ENCODE peak calls at places on chromosome 16, in five cellular contexts. I is esophagus squamous epithelium, M is K562, P is prostate gland, R is heart left ventricle. V is an unnamed sample. For H3K9me3, the result is how much of the 10 kb centered on the place peaks cover.

GRCh38 chr16:11914759-11915643 is 755 bp downstream of the GSPT1 start:
- DNase-seq in P (peak), I (no peak), R (peak), M (peak), V (peak)

GRCh38 chr16:4093495-4094137 is 22.6 kb downstream of the ADCY9 start:
- DNase-seq in P (no peak), M (no peak), I (no peak), R (no peak), V (peak)

GRCh38 chr16:72172105-72173034 is at the start of gene PMFBP1:
- DNase-seq in I (peak), P (no peak), M (peak), R (no peak), V (peak)

GRCh38 chr16:72189865-72190371 is 18.0 kb upstream of the PMFBP1 start:
- DNase-seq in R (no peak), P (no peak), M (no peak), I (no peak), V (no peak)

GRCh38 chr16:22374311-22375116 is at the start of gene CDR2:
- DNase-seq in I (peak), M (peak), R (peak), P (peak), V (peak)

GRCh38 chr16:1537763-1538289 is 4.4 kb downstream of the TMEM204 start:
- DNase-seq in I (no peak), R (peak), M (no peak), P (no peak), V (no peak)

GRCh38 chr16:29824589-29825144 is 4.4 kb downstream of the MVP start:
- DNase-seq in I (no peak), M (no peak), P (no peak), R (no peak), V (no peak)

GRCh38 chr16:67719778-67720144 is 645 bp upstream of the GFOD2 start:
- DNase-seq in P (peak), R (no peak), M (peak), I (no peak), V (peak)

GRCh38 chr16:49128740-49129139 is 152.9 kb downstream of the CBLN1 start:
- DNase-seq in R (no peak), M (no peak), P (no peak), I (no peak), V (no peak)

GRCh38 chr16:48627148-48627547 is 17.2 kb upstream of the N4BP1 start:
- DNase-seq in P (no peak), I (no peak), M (no peak), R (no peak), V (no peak)

GRCh38 chr16:22052985-22053384 is 39.4 kb upstream of the VWA3A start:
- DNase-seq in I (no peak), P (no peak), R (no peak), M (no peak), V (no peak)

GRCh38 chr16:57472665-57473060 is 10.2 kb downstream of the POLR2C start:
- DNase-seq in P (no peak), R (no peak), M (no peak), I (no peak), V (no peak)

GRCh38 chr16:4795181-4795827 is at the start of gene SMIM22:
- DNase-seq in P (no peak), M (no peak), I (no peak), R (no peak), V (no peak)

GRCh38 chr16:73735018-73735417 is 561.6 kb upstream of the PSMD7 start:
- DNase-seq in I (no peak), M (no peak), P (no peak), R (no peak), V (no peak)

GRCh38 chr16:11561440-11561797 is 25.3 kb downstream of the LITAF start:
- DNase-seq in R (no peak), M (no peak), I (no peak), P (no peak), V (no peak)

GRCh38 chr16:11257131-11257938 is 1.3 kb upstream of the SOCS1 start:
- DNase-seq in I (no peak), M (peak), R (peak), P (peak), V (peak)

GRCh38 chr16:48099455-48099854 is 56.3 kb downstream of the ABCC12 start:
- DNase-seq in I (no peak), R (no peak), P (no peak), M (peak), V (no peak)

GRCh38 chr16:2237552-2238395 is 1.5 kb downstream of the DNASE1L2 start:
- DNase-seq in M (no peak), P (no peak), R (no peak), I (no peak), V (no peak)

GRCh38 chr16:4597174-4597573 is 17.5 kb downstream of the UBALD1 start:
- DNase-seq in P (no peak), M (no peak), R (no peak), I (no peak), V (no peak)

GRCh38 chr16:80990978-80991377 is 15.7 kb downstream of the CMC2 start:
- DNase-seq in M (no peak), P (no peak), R (no peak), I (no peak), V (no peak)

GRCh38 chr16:56426585-56426984 is 1.2 kb upstream of the AMFR start:
- DNase-seq in M (no peak), P (no peak), R (no peak), I (no peak), V (no peak)

GRCh38 chr16:56424791-56425438 is 430 bp downstream of the AMFR start:
- DNase-seq in M (peak), R (peak), P (peak), I (no peak), V (no peak)

GRCh38 chr16:56423584-56424403 is 1.6 kb downstream of the AMFR start:
- DNase-seq in I (no peak), M (peak), R (no peak), P (no peak), V (no peak)

GRCh38 chr16:56424404-56424765 is 960 bp downstream of the AMFR start:
- DNase-seq in M (no peak), R (no peak), P (no peak), I (no peak), V (no peak)

GRCh38 chr16:56425439-56425832 is at the start of gene AMFR:
- DNase-seq in P (peak), R (peak), I (no peak), M (peak), V (peak)
- TF ChIP-seq POLR2A in P (peak), R (no peak), I (no peak), M (no peak), V (peak)

GRCh38 chr16:31764103-31764502 is 109.5 kb upstream of the ZNF267 start:
- DNase-seq in M (no peak), I (no peak), R (no peak), P (no peak), V (no peak)

DNA sequence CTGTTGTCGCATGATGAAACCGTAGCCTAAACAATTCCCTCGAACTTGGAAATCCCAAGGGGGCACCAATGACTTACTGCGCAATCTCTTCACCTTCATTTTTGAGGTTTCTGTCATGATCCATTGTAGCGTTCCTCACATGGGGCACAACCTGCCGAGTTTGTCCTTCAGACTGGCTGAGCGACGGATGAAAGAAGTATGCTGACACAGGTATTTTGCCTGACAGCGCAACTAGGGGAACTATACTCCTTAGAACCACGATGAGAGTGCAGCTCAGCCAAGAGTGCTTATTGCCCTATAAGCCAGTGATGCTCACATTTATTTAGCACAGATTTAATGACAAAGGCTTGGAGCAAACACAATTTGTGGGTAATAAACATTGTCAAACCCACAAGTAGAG is 106.3 kb upstream of the ZNF267 start:
- DNase-seq in R (no peak), P (no peak), I (no peak), M (no peak), V (no peak)
- H3K9me3 ChIP-seq in R (half or more), P (under half), I (under half), M (under half), V (half or more)

GRCh38 chr16:10256855-10257641 is 74.8 kb upstream of the GRIN2A start:
- DNase-seq in I (no peak), M (peak), P (no peak), R (no peak), V (no peak)
- TF ChIP-seq CTCF in I (peak), M (peak), P (peak), R (peak), V (peak)

GRCh38 chr16:75420987-75421819 is 12.1 kb downstream of the CFDP1 start:
- DNase-seq in P (peak), I (no peak), R (peak), M (peak), V (no peak)
- TF ChIP-seq POLR2A in P (no peak), I (no peak), R (no peak), M (peak), V (no peak)

DNA sequence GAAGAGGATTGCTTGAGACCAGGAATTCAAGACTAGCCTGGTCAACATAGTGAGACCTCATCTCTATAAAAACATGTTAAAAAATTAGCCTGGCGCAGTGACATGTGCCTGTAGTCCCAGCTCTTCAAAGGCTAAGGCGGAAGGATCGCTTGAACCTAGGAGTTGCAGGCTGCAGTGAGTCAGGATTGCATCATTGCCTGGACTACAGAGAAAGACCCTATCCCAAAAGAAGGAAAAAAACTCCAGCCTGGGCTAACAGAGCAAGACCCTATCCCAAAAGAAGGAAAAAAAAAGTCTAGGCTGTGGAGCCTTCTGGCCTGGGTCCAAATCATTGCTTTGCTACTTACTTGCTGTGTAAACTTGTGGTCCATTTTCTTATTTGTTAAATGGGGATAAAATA is 4.9 kb downstream of the CCP110 start:
- DNase-seq in R (no peak), I (no peak), M (no peak), P (no peak), V (no peak)
- H3K9me3 ChIP-seq in R (under half), I (under half), M (under half), P (under half), V (under half)

GRCh38 chr16:27859020-27859419 is 204.5 kb downstream of the GSG1L start:
- DNase-seq in R (no peak), I (no peak), P (no peak), M (no peak), V (no peak)
- TF ChIP-seq CTCF in R (no peak), I (no peak), P (no peak), M (peak), V (no peak)

DNA sequence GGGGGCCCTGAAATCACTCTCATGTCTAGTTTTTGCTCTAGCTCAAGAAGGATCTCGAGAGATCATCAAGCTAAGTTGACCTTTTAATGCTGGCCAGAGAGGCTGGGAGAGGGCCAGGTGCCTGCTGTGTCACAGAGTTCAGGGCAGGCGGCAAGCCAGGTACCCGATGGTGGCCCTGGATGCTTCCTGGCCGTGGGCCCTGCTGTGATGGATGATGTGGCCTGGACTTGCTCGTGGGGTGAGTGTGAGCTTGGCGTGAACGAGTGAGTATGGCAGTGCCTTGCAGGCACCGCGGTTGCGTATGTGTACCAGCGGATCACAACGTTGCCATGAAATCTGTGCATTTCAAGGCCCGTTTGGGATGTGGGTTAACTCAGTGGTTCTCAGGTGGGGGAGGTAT is 7.4 kb downstream of the IRF8 start:
- DNase-seq in I (no peak), R (no peak), P (no peak), M (no peak), V (no peak)
- TF ChIP-seq POLR2A in I (no peak), R (no peak), P (no peak), M (no peak), V (no peak)